ENCODE peak calls at places on chromosome 1, in five cellular contexts. F is kidney epithelial cell, A is AG04449, S is transverse colon, T is brain microvascular endothelial cell. P is an unnamed sample.

GRCh38 chr1:154353460-154353904 is 28.2 kb downstream of the ATP8B2 start:
- DNase-seq in F (peak; percentile 7), A (no peak), S (peak; percentile 44), T (peak; percentile 27), P (peak; percentile 16)

GRCh38 chr1:235011599-235012435 is 116.8 kb downstream of the TOMM20 start:
- DNase-seq in F (peak; percentile 100), A (peak; percentile 100), S (peak; percentile 74), T (peak; percentile 100), P (peak; percentile 100)

GRCh38 chr1:228860911-228861829 is 125.9 kb downstream of the RHOU start:
- DNase-seq in F (peak; percentile 94), A (peak; percentile 67), S (peak; percentile 64), T (peak; percentile 80), P (peak; percentile 59)

GRCh38 chr1:117366281-117366981 is 818 bp upstream of the MAN1A2 start:
- DNase-seq in F (no peak), A (no peak), S (peak; percentile 92), T (peak; percentile 47), P (no peak)

GRCh38 chr1:145846191-145846590 is 761 bp downstream of the NUDT17 start:
- DNase-seq in F (no peak), A (no peak), S (no peak), T (no peak), P (no peak)

GRCh38 chr1:33634143-33634542 is 161.7 kb downstream of the ZSCAN20 start:
- DNase-seq in F (no peak), A (no peak), S (no peak), T (no peak), P (no peak)

GRCh38 chr1:232486454-232487202 is 143.3 kb downstream of the SIPA1L2 start:
- DNase-seq in F (no peak), A (no peak), S (no peak), T (no peak), P (no peak)

GRCh38 chr1:83508485-83509151 is 490.3 kb downstream of the TTLL7 start:
- DNase-seq in F (no peak), A (peak; percentile 45), S (no peak), T (peak; percentile 49), P (peak; percentile 85)

GRCh38 chr1:176656257-176656995 is 193.5 kb downstream of the PAPPA2 start:
- DNase-seq in F (peak; percentile 63), A (peak; percentile 80), S (no peak), T (peak; percentile 16), P (peak; percentile 10)

GRCh38 chr1:7842517-7842916 is 10.3 kb downstream of the UTS2 start:
- DNase-seq in F (no peak), A (no peak), S (peak; percentile 24), T (no peak), P (no peak)

GRCh38 chr1:221987860-221988520 is 246.1 kb upstream of the DUSP10 start:
- DNase-seq in F (no peak), A (peak; percentile 57), S (no peak), T (peak; percentile 81), P (peak; percentile 14)

GRCh38 chr1:34710811-34711210 is 44.0 kb upstream of the GJB5 start:
- DNase-seq in F (no peak), A (no peak), S (no peak), T (no peak), P (no peak)

GRCh38 chr1:5978452-5978851 is 13.8 kb downstream of the NPHP4 start:
- DNase-seq in F (no peak), A (no peak), S (no peak), T (no peak), P (no peak)

DNA sequence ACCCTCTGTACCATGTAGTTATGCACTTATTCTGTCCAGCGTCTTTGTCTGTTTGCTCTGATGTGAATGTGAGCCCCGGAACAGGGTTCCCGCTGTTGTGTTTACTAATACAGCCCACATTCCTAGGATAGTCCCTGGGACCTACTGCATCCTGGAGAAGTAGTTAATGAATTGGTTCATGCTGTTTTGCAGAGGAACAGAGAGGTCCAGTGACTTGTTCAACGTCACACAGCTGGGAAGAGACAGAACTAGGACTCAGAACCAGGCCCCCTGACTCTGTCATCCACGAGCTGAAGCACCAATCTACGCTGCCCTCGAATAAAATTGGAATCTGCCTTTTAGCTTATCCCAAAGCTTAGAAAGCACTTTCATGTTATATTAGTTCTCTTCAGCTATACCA is 784 bp downstream of the AGT start:
- DNase-seq in F (no peak), A (no peak), S (no peak), T (no peak), P (no peak)
- H3K4me3 ChIP-seq in F (no peak overlapping the region), A (no peak overlapping the region), S (no peak overlapping the region), T (no peak overlapping the region), P (no peak overlapping the region)

GRCh38 chr1:25068829-25069228 is 138.8 kb upstream of the RUNX3 start:
- DNase-seq in F (no peak), A (no peak), S (no peak), T (no peak), P (no peak)
- TF ChIP-seq CTCF in F (no peak), A (no peak), S (no peak), T (peak; percentile 43), P (peak; percentile 35)

DNA sequence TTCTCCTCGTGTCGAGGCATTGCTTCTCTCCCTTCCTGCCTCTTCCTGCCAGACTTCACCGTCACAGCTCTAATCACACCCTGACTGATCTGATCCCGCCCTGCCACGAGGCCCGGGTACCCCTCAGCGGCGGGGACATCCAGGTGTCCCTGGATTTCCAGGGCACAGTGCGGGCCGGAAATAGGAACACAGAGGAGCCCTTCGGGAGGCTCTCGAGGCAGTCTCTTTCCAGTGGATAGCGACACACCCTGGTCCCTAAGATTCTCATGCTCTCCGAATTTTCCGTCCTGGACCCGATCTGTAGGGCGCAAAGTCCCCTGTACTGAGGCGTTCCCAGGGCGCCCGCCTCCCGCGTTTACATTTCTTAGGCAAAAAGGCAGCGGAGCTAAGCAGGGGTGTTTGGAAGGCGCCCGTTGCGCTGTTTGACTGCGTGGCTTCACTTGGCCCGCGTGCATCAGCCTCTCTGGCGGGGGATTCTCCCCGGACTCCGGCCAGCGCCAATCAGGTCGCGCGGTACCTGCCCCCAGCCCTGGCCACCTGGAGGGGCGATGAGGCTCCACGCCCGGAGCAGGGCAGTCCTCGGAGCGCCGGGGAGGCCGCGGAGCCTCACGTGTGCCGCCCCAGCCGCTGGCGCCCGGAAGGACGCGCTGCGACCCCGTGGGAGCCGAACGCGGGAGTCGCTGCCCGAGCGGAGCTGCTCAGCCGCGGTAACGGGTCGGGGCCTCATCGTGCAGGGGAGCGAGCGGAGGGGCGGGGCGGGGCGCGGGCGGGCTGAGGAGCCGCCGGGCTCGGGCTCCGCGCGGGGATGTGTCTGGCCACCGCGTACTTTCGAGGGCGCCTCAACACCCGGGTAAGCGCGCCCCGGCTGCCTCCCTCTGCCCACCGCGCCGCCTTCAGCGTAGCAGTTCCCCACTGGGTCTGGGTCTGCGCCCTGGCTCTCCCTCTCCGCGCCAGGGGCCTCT is at the start of gene FAM163A:
- DNase-seq in F (no peak), A (no peak), S (no peak), T (no peak), P (no peak)
- H3K4me3 ChIP-seq in F (no peak within 1 kb of the TSS), A (no peak within 1 kb of the TSS), S (peak within 1 kb of the TSS; percentile 3), T (peak within 1 kb of the TSS; percentile 3), P (no peak within 1 kb of the TSS)

DNA sequence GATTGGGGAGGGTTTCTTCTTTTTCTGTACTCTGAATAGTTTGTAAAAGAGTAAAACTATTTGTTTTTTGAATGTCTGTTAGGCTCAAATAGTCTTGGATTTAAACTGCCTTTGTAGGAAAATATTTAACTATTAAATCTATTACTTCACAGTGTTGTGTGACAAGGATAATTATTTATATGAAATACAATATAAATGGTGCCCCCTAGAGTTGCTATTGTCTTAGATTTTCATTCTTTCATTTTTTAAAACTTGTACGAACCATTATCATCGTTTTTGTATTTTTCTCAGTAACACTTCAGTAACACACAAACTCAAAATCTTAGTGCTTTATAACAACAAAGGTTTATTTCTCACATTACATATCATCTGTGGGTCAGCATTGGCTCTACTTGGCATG is 37.4 kb downstream of the C1orf185 start:
- DNase-seq in F (no peak), A (no peak), S (no peak), T (no peak), P (no peak)
- TF ChIP-seq CTCF in F (peak; percentile 4), A (no peak), S (no peak), T (no peak), P (no peak)

GRCh38 chr1:47534040-47534328 is 96.1 kb downstream of the FOXD2 start:
- DNase-seq in F (no peak), A (no peak), S (no peak), T (no peak), P (no peak)

GRCh38 chr1:47529520-47530098 is 91.8 kb downstream of the FOXD2 start:
- DNase-seq in F (no peak), A (no peak), S (no peak), T (no peak), P (no peak)

GRCh38 chr1:47533176-47534039 is 95.6 kb downstream of the FOXD2 start:
- DNase-seq in F (no peak), A (peak; percentile 10), S (peak; percentile 34), T (peak; percentile 75), P (peak; percentile 57)

GRCh38 chr1:47534417-47534816 is 96.6 kb downstream of the FOXD2 start:
- DNase-seq in F (no peak), A (no peak), S (no peak), T (no peak), P (no peak)

DNA sequence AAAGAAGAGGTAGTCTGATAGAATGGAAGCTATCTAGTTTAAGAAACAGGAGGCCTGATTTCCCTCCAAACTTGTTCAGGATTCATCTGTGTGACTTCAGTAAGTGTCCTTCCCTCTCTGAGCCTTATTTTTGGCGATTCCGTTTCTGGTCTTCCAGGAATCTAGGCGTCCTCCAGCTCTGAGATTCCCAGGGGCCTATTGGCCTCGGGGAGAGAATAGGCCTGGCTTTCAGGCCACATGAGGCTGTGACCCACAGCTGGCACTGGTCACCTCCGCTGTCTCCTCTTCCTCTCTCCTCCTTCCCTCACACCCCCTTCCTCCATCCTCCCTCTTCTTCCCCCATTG is 95.0 kb downstream of the FOXD2 start:
- DNase-seq in F (no peak), A (no peak), S (no peak), T (no peak), P (no peak)
- H3K4me3 ChIP-seq in F (peak overlapping the region; percentile 31), A (peak overlapping the region; percentile 46), S (peak overlapping the region; percentile 30), T (peak overlapping the region; percentile 44), P (peak overlapping the region; percentile 25)

GRCh38 chr1:202689493-202690342 is 20.5 kb downstream of the SYT2 start:
- DNase-seq in F (no peak), A (no peak), S (no peak), T (no peak), P (no peak)

GRCh38 chr1:202691846-202692245 is 18.4 kb downstream of the SYT2 start:
- DNase-seq in F (no peak), A (no peak), S (no peak), T (no peak), P (no peak)

GRCh38 chr1:202689082-202689481 is 21.2 kb downstream of the SYT2 start:
- DNase-seq in F (no peak), A (no peak), S (no peak), T (no peak), P (no peak)

GRCh38 chr1:202694354-202694753 is 15.9 kb downstream of the SYT2 start:
- DNase-seq in F (no peak), A (no peak), S (no peak), T (no peak), P (no peak)

GRCh38 chr1:202692959-202693555 is 17.2 kb downstream of the SYT2 start:
- DNase-seq in F (peak; percentile 12), A (no peak), S (peak; percentile 61), T (peak; percentile 65), P (peak; percentile 39)
- TF ChIP-seq CTCF in F (peak; percentile 28), A (peak; percentile 38), S (peak; percentile 43), T (peak; percentile 56), P (no peak)